ENCODE peak calls at places on chromosomes 2 and 18, in six cellular contexts. M is MM.1S; N is stimulated activated CD4-positive, alpha-beta T cell treated with anti-CD3 and anti-CD28 coated beads, Interleukin-2, amount 100 ng/mL, for 48 hours; R is NCI-H1092 treated with DMSO at 0.1 percent for 48 hours; W is CD8-positive, alpha-beta T cell; V is WTC11. E is an unnamed sample.
A peak's percentile ranks its signal among the peaks of the same experiment; 100 is the strongest.

GRCh38 chr2:240893363-240893828 is 2.6 kb downstream of the MAB21L4 start:
- DNase-seq in M (no peak), N (peak; percentile 32), W (peak; percentile 58), R (no peak), V (no peak), E (no peak)

GRCh38 chr2:129754431-129754830 is 225.0 kb upstream of the RAB6C start:
- DNase-seq in N (no peak), V (no peak), R (no peak), W (no peak), M (no peak), E (no peak)

GRCh38 chr2:74860079-74860478 is 26.2 kb downstream of the HK2 start:
- DNase-seq in R (no peak), W (no peak), V (no peak), N (no peak), M (no peak), E (no peak)

GRCh38 chr2:232300894-232301387 is 77.6 kb upstream of the ALPP start:
- DNase-seq in W (no peak), V (no peak), M (no peak), R (no peak), N (no peak), E (no peak)

GRCh38 chr18:64372850-64373249 is 224.0 kb upstream of the LINC00305 start:
- DNase-seq in N (no peak), W (no peak), R (no peak), M (no peak), V (no peak), E (no peak)

GRCh38 chr2:181193550-181193949 is 213.1 kb downstream of the UBE2E3 start:
- DNase-seq in W (no peak), N (no peak), M (no peak), R (no peak), V (no peak), E (no peak)

GRCh38 chr2:164538250-164538866 is 82.9 kb downstream of the GRB14 start:
- DNase-seq in N (no peak), R (peak; percentile 5), V (no peak), M (peak; percentile 57), W (no peak), E (no peak)

GRCh38 chr2:97662386-97662894 is 1.4 kb downstream of the ACTR1B start:
- DNase-seq in W (no peak), M (peak; percentile 16), R (no peak), V (no peak), N (no peak), E (no peak)

GRCh38 chr2:8049851-8050571 is 631.8 kb upstream of the ID2 start:
- DNase-seq in M (no peak), R (no peak), W (no peak), N (peak; percentile 35), V (no peak), E (no peak)

GRCh38 chr2:16664052-16664731 is 1.4 kb downstream of the CYRIA start:
- DNase-seq in W (peak; percentile 28), M (no peak), N (no peak), R (peak; percentile 13), V (no peak), E (no peak)